ENCODE peak calls at places on chromosome 1, in ten cellular contexts. One of them, this sample, is unnamed.

GRCh38 chr1:150567341-150567716 is 12.1 kb downstream of the MCL1 start:
- DNase-seq in hepatocyte: peak; percentile 15
- DNase-seq in ovary: no peak
- DNase-seq in HL-60: peak; percentile 24
- DNase-seq in HFF-Myc: no peak
- DNase-seq in kidney: no peak
- DNase-seq in body of pancreas: no peak
- DNase-seq in endothelial cell of umbilical vein: no peak
- DNase-seq in lower leg skin: no peak
- DNase-seq in fibroblast of the aortic adventitia: peak; percentile 54
- DNase-seq in this sample: no peak

GRCh38 chr1:93506140-93506539 is 58.2 kb downstream of the FNBP1L start:
- DNase-seq in fibroblast of the aortic adventitia: no peak
- DNase-seq in lower leg skin: no peak
- DNase-seq in endothelial cell of umbilical vein: peak; percentile 29
- DNase-seq in kidney: no peak
- DNase-seq in ovary: no peak
- DNase-seq in body of pancreas: no peak
- DNase-seq in hepatocyte: no peak
- DNase-seq in HL-60: no peak
- DNase-seq in HFF-Myc: no peak
- DNase-seq in this sample: no peak

GRCh38 chr1:10744044-10744443 is 52.4 kb downstream of the CASZ1 start:
- DNase-seq in hepatocyte: no peak
- DNase-seq in fibroblast of the aortic adventitia: no peak
- DNase-seq in body of pancreas: no peak
- DNase-seq in ovary: no peak
- DNase-seq in HL-60: no peak
- DNase-seq in endothelial cell of umbilical vein: no peak
- DNase-seq in HFF-Myc: no peak
- DNase-seq in kidney: no peak
- DNase-seq in lower leg skin: no peak
- DNase-seq in this sample: no peak

GRCh38 chr1:192904438-192904895 is 95.6 kb downstream of the RGS2 start:
- DNase-seq in kidney: no peak
- DNase-seq in fibroblast of the aortic adventitia: peak; percentile 96
- DNase-seq in endothelial cell of umbilical vein: peak; percentile 38
- DNase-seq in HFF-Myc: peak; percentile 11
- DNase-seq in lower leg skin: no peak
- DNase-seq in ovary: peak; percentile 36
- DNase-seq in body of pancreas: peak; percentile 48
- DNase-seq in HL-60: no peak
- DNase-seq in hepatocyte: peak; percentile 16
- DNase-seq in this sample: peak; percentile 37

GRCh38 chr1:19203440-19203839 is 6.6 kb downstream of the UBR4 start:
- DNase-seq in lower leg skin: no peak
- DNase-seq in HFF-Myc: no peak
- DNase-seq in hepatocyte: no peak
- DNase-seq in kidney: no peak
- DNase-seq in fibroblast of the aortic adventitia: peak; percentile 94
- DNase-seq in ovary: no peak
- DNase-seq in body of pancreas: peak; percentile 41
- DNase-seq in HL-60: no peak
- DNase-seq in endothelial cell of umbilical vein: peak; percentile 53
- DNase-seq in this sample: no peak

GRCh38 chr1:90391116-90391515 is 326.0 kb downstream of the BARHL2 start:
- DNase-seq in body of pancreas: no peak
- DNase-seq in fibroblast of the aortic adventitia: peak; percentile 43
- DNase-seq in kidney: no peak
- DNase-seq in HFF-Myc: no peak
- DNase-seq in lower leg skin: no peak
- DNase-seq in HL-60: no peak
- DNase-seq in endothelial cell of umbilical vein: peak; percentile 49
- DNase-seq in ovary: no peak
- DNase-seq in hepatocyte: no peak
- DNase-seq in this sample: no peak

GRCh38 chr1:110067957-110068645 is 2.4 kb downstream of the ALX3 start:
- DNase-seq in endothelial cell of umbilical vein: peak; percentile 16
- DNase-seq in ovary: no peak
- DNase-seq in HL-60: no peak
- DNase-seq in kidney: no peak
- DNase-seq in fibroblast of the aortic adventitia: no peak
- DNase-seq in hepatocyte: no peak
- DNase-seq in lower leg skin: no peak
- DNase-seq in body of pancreas: no peak
- DNase-seq in HFF-Myc: no peak
- DNase-seq in this sample: no peak

GRCh38 chr1:118304722-118305344 is 119.8 kb upstream of the SPAG17 start:
- DNase-seq in lower leg skin: no peak
- DNase-seq in body of pancreas: no peak
- DNase-seq in hepatocyte: no peak
- DNase-seq in ovary: no peak
- DNase-seq in fibroblast of the aortic adventitia: peak; percentile 26
- DNase-seq in HL-60: no peak
- DNase-seq in endothelial cell of umbilical vein: no peak
- DNase-seq in kidney: no peak
- DNase-seq in HFF-Myc: no peak
- DNase-seq in this sample: no peak

GRCh38 chr1:110228386-110228785 is 18.3 kb downstream of the KCNC4 start:
- DNase-seq in ovary: no peak
- DNase-seq in fibroblast of the aortic adventitia: no peak
- DNase-seq in lower leg skin: no peak
- DNase-seq in endothelial cell of umbilical vein: no peak
- DNase-seq in kidney: peak; percentile 87
- DNase-seq in body of pancreas: no peak
- DNase-seq in hepatocyte: no peak
- DNase-seq in HL-60: no peak
- DNase-seq in HFF-Myc: no peak
- DNase-seq in this sample: no peak

GRCh38 chr1:153231363-153231762 is 14.0 kb downstream of the PRR9 start:
- DNase-seq in endothelial cell of umbilical vein: no peak
- DNase-seq in HFF-Myc: no peak
- DNase-seq in fibroblast of the aortic adventitia: no peak
- DNase-seq in hepatocyte: no peak
- DNase-seq in kidney: no peak
- DNase-seq in body of pancreas: no peak
- DNase-seq in lower leg skin: no peak
- DNase-seq in ovary: no peak
- DNase-seq in HL-60: no peak
- DNase-seq in this sample: no peak

GRCh38 chr1:171910786-171911185 is 69.5 kb downstream of the DNM3 start:
- DNase-seq in ovary: no peak
- DNase-seq in body of pancreas: no peak
- DNase-seq in HL-60: no peak
- DNase-seq in lower leg skin: no peak
- DNase-seq in endothelial cell of umbilical vein: no peak
- DNase-seq in kidney: no peak
- DNase-seq in fibroblast of the aortic adventitia: no peak
- DNase-seq in hepatocyte: no peak
- DNase-seq in HFF-Myc: no peak
- DNase-seq in this sample: no peak

GRCh38 chr1:89453123-89453972 is 71.3 kb upstream of the LRRC8B start:
- DNase-seq in HL-60: no peak
- DNase-seq in lower leg skin: no peak
- DNase-seq in kidney: no peak
- DNase-seq in fibroblast of the aortic adventitia: no peak
- DNase-seq in endothelial cell of umbilical vein: no peak
- DNase-seq in body of pancreas: no peak
- DNase-seq in ovary: no peak
- DNase-seq in HFF-Myc: no peak
- DNase-seq in hepatocyte: no peak
- DNase-seq in this sample: no peak

GRCh38 chr1:21610027-21610426 is 59.1 kb downstream of the RAP1GAP start:
- DNase-seq in lower leg skin: no peak
- DNase-seq in fibroblast of the aortic adventitia: no peak
- DNase-seq in endothelial cell of umbilical vein: no peak
- DNase-seq in ovary: no peak
- DNase-seq in HL-60: no peak
- DNase-seq in body of pancreas: no peak
- DNase-seq in HFF-Myc: no peak
- DNase-seq in hepatocyte: no peak
- DNase-seq in kidney: peak; percentile 61
- DNase-seq in this sample: no peak

GRCh38 chr1:225519166-225519863 is 91.5 kb upstream of the LBR start:
- DNase-seq in kidney: no peak
- DNase-seq in fibroblast of the aortic adventitia: no peak
- DNase-seq in HL-60: no peak
- DNase-seq in endothelial cell of umbilical vein: no peak
- DNase-seq in body of pancreas: no peak
- DNase-seq in ovary: no peak
- DNase-seq in hepatocyte: no peak
- DNase-seq in HFF-Myc: no peak
- DNase-seq in lower leg skin: no peak
- DNase-seq in this sample: no peak

GRCh38 chr1:203055166-203055799 is 29.0 kb downstream of the PPFIA4 start:
- DNase-seq in ovary: no peak
- DNase-seq in kidney: no peak
- DNase-seq in HFF-Myc: no peak
- DNase-seq in lower leg skin: no peak
- DNase-seq in hepatocyte: no peak
- DNase-seq in fibroblast of the aortic adventitia: no peak
- DNase-seq in endothelial cell of umbilical vein: no peak
- DNase-seq in HL-60: no peak
- DNase-seq in body of pancreas: no peak
- DNase-seq in this sample: no peak

GRCh38 chr1:167490765-167491164 is 27.6 kb downstream of the CD247 start:
- DNase-seq in ovary: no peak
- DNase-seq in endothelial cell of umbilical vein: no peak
- DNase-seq in HFF-Myc: no peak
- DNase-seq in body of pancreas: no peak
- DNase-seq in kidney: no peak
- DNase-seq in fibroblast of the aortic adventitia: no peak
- DNase-seq in HL-60: no peak
- DNase-seq in hepatocyte: no peak
- DNase-seq in lower leg skin: no peak
- DNase-seq in this sample: no peak

GRCh38 chr1:41200728-41201127 is 41.4 kb downstream of the SCMH1 start:
- DNase-seq in endothelial cell of umbilical vein: no peak
- DNase-seq in hepatocyte: no peak
- DNase-seq in fibroblast of the aortic adventitia: no peak
- DNase-seq in ovary: no peak
- DNase-seq in body of pancreas: no peak
- DNase-seq in lower leg skin: no peak
- DNase-seq in kidney: no peak
- DNase-seq in HL-60: no peak
- DNase-seq in HFF-Myc: no peak
- DNase-seq in this sample: no peak

GRCh38 chr1:209364716-209365115 is 218.8 kb upstream of the CAMK1G start:
- DNase-seq in hepatocyte: no peak
- DNase-seq in kidney: no peak
- DNase-seq in ovary: no peak
- DNase-seq in fibroblast of the aortic adventitia: no peak
- DNase-seq in endothelial cell of umbilical vein: no peak
- DNase-seq in HFF-Myc: no peak
- DNase-seq in body of pancreas: no peak
- DNase-seq in HL-60: no peak
- DNase-seq in lower leg skin: no peak
- DNase-seq in this sample: no peak

DNA sequence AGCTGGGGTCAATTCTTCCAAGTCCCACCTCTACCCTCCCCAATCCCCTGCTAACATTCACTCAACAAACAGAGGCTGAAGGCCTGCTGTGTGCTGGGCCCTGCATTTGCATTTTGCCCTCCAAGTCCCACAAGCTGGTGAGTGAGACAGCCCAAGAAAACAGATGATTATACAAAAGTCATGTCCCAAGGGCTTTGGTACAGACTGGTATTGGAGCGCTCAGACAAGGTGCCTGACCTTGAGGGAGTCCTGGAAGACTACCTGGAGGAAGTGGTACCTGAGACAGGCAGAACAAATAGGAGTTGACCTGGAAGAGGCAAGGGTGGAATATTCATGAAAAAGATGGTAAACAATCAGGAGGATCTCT is 4.2 kb downstream of the LMOD1 start:
- DNase-seq in fibroblast of the aortic adventitia: no peak
- DNase-seq in endothelial cell of umbilical vein: no peak
- DNase-seq in body of pancreas: no peak
- DNase-seq in HFF-Myc: no peak
- DNase-seq in lower leg skin: peak; percentile 28
- DNase-seq in hepatocyte: no peak
- DNase-seq in HL-60: no peak
- DNase-seq in ovary: no peak
- DNase-seq in kidney: no peak
- DNase-seq in this sample: no peak
- TF ChIP-seq CTCF in fibroblast of the aortic adventitia: no peak
- TF ChIP-seq CTCF in endothelial cell of umbilical vein: no peak
- TF ChIP-seq CTCF in body of pancreas: no peak
- TF ChIP-seq CTCF in HFF-Myc: no peak
- TF ChIP-seq CTCF in lower leg skin: no peak
- TF ChIP-seq CTCF in hepatocyte: no peak
- TF ChIP-seq CTCF in HL-60: no peak
- TF ChIP-seq CTCF in ovary: no peak
- TF ChIP-seq CTCF in kidney: no peak
- TF ChIP-seq CTCF in this sample: no peak

GRCh38 chr1:38000529-38001453 is 4.5 kb downstream of the FHL3 start:
- DNase-seq in HFF-Myc: peak; percentile 75
- DNase-seq in lower leg skin: peak; percentile 85
- DNase-seq in fibroblast of the aortic adventitia: peak; percentile 81
- DNase-seq in ovary: peak; percentile 59
- DNase-seq in body of pancreas: no peak
- DNase-seq in HL-60: peak; percentile 47
- DNase-seq in endothelial cell of umbilical vein: peak; percentile 86
- DNase-seq in kidney: peak; percentile 78
- DNase-seq in hepatocyte: peak; percentile 70
- DNase-seq in this sample: no peak
- H3K4me3 ChIP-seq in HFF-Myc: peak overlapping the region; percentile 27
- H3K4me3 ChIP-seq in lower leg skin: no peak overlapping the region
- H3K4me3 ChIP-seq in fibroblast of the aortic adventitia: peak overlapping the region; percentile 33
- H3K4me3 ChIP-seq in ovary: no peak overlapping the region
- H3K4me3 ChIP-seq in body of pancreas: no peak overlapping the region
- H3K4me3 ChIP-seq in HL-60: no peak overlapping the region
- H3K4me3 ChIP-seq in endothelial cell of umbilical vein: no peak overlapping the region
- H3K4me3 ChIP-seq in kidney: no peak overlapping the region
- H3K4me3 ChIP-seq in hepatocyte: no peak overlapping the region
- H3K4me3 ChIP-seq in this sample: no peak overlapping the region

DNA sequence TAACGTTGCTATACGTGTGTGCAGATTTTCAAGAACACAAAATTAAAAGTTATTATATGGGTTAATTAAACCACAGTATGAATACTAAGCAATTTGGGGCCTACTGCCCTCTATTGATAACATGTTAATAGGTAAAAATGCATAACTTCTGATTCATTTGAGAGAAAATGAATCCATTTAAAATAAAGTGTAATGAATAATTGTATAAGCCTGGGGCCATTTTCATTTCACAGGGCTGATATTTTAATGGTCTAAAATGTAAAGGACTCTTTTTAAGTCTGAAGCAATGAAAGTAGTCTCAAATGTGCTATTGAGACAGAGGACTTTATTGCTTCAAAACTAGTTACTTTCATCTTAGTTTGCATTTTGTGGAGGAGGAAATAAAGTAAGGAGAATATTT is 155.4 kb downstream of the TLR5 start:
- DNase-seq in hepatocyte: no peak
- DNase-seq in endothelial cell of umbilical vein: no peak
- DNase-seq in ovary: no peak
- DNase-seq in body of pancreas: no peak
- DNase-seq in fibroblast of the aortic adventitia: no peak
- DNase-seq in kidney: no peak
- DNase-seq in lower leg skin: no peak
- DNase-seq in HFF-Myc: no peak
- DNase-seq in HL-60: no peak
- DNase-seq in this sample: no peak
- TF ChIP-seq CTCF in hepatocyte: peak; percentile 14
- TF ChIP-seq CTCF in endothelial cell of umbilical vein: no peak
- TF ChIP-seq CTCF in ovary: no peak
- TF ChIP-seq CTCF in body of pancreas: no peak
- TF ChIP-seq CTCF in fibroblast of the aortic adventitia: no peak
- TF ChIP-seq CTCF in kidney: no peak
- TF ChIP-seq CTCF in lower leg skin: no peak
- TF ChIP-seq CTCF in HFF-Myc: no peak
- TF ChIP-seq CTCF in HL-60: no peak
- TF ChIP-seq CTCF in this sample: no peak

GRCh38 chr1:8406011-8406410 is 88.1 kb downstream of the SLC45A1 start:
- DNase-seq in fibroblast of the aortic adventitia: no peak
- DNase-seq in lower leg skin: no peak
- DNase-seq in HL-60: no peak
- DNase-seq in hepatocyte: no peak
- DNase-seq in ovary: no peak
- DNase-seq in endothelial cell of umbilical vein: no peak
- DNase-seq in HFF-Myc: no peak
- DNase-seq in kidney: no peak
- DNase-seq in body of pancreas: no peak
- DNase-seq in this sample: no peak
- H3K4me3 ChIP-seq in fibroblast of the aortic adventitia: no peak overlapping the region
- H3K4me3 ChIP-seq in lower leg skin: no peak overlapping the region
- H3K4me3 ChIP-seq in HL-60: no peak overlapping the region
- H3K4me3 ChIP-seq in hepatocyte: no peak overlapping the region
- H3K4me3 ChIP-seq in ovary: no peak overlapping the region
- H3K4me3 ChIP-seq in endothelial cell of umbilical vein: no peak overlapping the region
- H3K4me3 ChIP-seq in HFF-Myc: no peak overlapping the region
- H3K4me3 ChIP-seq in kidney: no peak overlapping the region
- H3K4me3 ChIP-seq in body of pancreas: no peak overlapping the region
- H3K4me3 ChIP-seq in this sample: no peak overlapping the region

This sample was measured in BJ.